ENCODE peak calls at places on chromosomes 6 and 20, in nine cellular contexts. T is transverse colon, B is upper lobe of left lung, A is sigmoid colon, H is HCT116, X is breast epithelium, N is stomach, G is spleen, Y is endothelial cell of umbilical vein. I is an unnamed sample. For H3K4me1, the result is how much of the 10 kb centered on the place peaks cover.

GRCh38 chr20:10864076-10864672 is 190.4 kb upstream of the JAG1 start:
- DNase-seq in T (peak), B (peak), A (no peak), G (no peak), X (no peak), Y (no peak), N (peak), H (peak), I (no peak)

GRCh38 chr6:36443951-36444428 is 1.2 kb downstream of the KCTD20 start:
- DNase-seq in T (no peak), B (no peak), G (no peak), N (no peak), X (no peak), H (peak), A (no peak), Y (peak), I (no peak)

GRCh38 chr6:167560673-167561569 is 236.0 kb downstream of the TTLL2 start:
- DNase-seq in A (peak), X (no peak), Y (no peak), B (peak), N (no peak), G (no peak), H (no peak), T (no peak), I (no peak)

GRCh38 chr6:166433096-166433495 is 50.4 kb upstream of the MPC1 start:
- DNase-seq in N (peak), H (no peak), B (no peak), X (no peak), A (no peak), Y (no peak), T (no peak), G (no peak), I (no peak)

GRCh38 chr6:167687035-167687720 is 139.5 kb upstream of the AFDN start:
- DNase-seq in Y (no peak), B (no peak), X (no peak), G (peak), H (no peak), N (no peak), T (no peak), A (no peak), I (no peak)

GRCh38 chr6:90369024-90369519 is 72.4 kb upstream of the BACH2 start:
- DNase-seq in B (no peak), Y (peak), X (peak), N (peak), H (peak), G (no peak), T (peak), A (peak), I (peak)

GRCh38 chr6:54267798-54268197 is 40.4 kb upstream of the TINAG start:
- DNase-seq in X (no peak), Y (peak), H (peak), B (no peak), A (no peak), N (no peak), G (no peak), T (peak), I (no peak)

GRCh38 chr6:35980991-35981645 is 43.3 kb downstream of the SLC26A8 start:
- DNase-seq in Y (no peak), G (no peak), N (no peak), A (no peak), X (no peak), H (no peak), B (no peak), T (no peak), I (no peak)

GRCh38 chr6:154071236-154071635 is 32.2 kb downstream of the OPRM1 start:
- DNase-seq in N (no peak), T (no peak), B (no peak), X (no peak), G (no peak), Y (no peak), A (no peak), H (no peak), I (no peak)

GRCh38 chr6:127384007-127384406 is 40.6 kb upstream of the ECHDC1 start:
- DNase-seq in G (no peak), Y (no peak), B (no peak), A (no peak), T (no peak), H (no peak), X (no peak), N (no peak), I (no peak)

DNA sequence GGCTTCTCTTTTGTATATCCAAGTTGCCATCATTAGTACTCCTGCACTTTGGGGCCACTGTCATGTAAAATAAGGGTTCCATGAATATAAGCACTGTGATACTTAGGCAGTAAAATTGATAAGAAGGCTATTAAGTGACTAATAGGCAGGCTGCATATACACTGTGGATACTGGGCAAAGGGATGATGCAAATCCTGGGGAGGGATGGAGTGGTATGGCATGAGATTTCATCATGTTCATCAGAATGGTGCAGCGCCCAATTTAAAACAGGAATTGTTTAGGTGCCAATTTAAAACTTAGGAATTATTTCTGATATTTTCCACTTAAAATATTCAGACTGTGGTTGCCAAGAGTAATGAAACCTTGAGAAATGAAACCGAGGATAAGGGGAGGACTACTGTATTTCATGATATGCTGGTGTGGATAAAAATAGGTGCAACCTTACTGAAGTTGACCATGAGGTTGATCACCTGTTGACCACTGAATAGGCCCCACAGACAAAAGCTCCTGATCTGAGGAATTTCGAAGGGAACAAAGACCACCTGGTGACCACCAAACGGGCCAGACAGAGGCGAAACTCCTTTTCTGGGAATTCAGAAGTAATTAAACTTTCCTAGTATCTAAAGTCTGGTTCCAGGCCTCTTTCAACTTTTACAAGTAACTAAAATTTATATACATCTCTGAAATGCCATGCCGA is 4.9 kb upstream of the TRIM39 start:
- DNase-seq in T (no peak), N (no peak), H (no peak), A (no peak), X (no peak), Y (no peak), G (no peak), B (no peak), I (no peak)
- TF ChIP-seq POLR2AphosphoS5 in T (no peak), N (no peak), H (no peak), A (no peak), X (no peak), Y (no peak), G (no peak), B (no peak), I (no peak)

GRCh38 chr6:12345694-12346058 is 55.5 kb downstream of the EDN1 start:
- DNase-seq in A (no peak), G (no peak), H (no peak), X (no peak), B (no peak), T (no peak), N (no peak), Y (no peak), I (no peak)

GRCh38 chr6:12344949-12345693 is 55.0 kb downstream of the EDN1 start:
- DNase-seq in B (no peak), X (no peak), T (no peak), H (no peak), N (no peak), Y (no peak), G (no peak), A (no peak), I (no peak)

GRCh38 chr6:12343122-12343439 is 52.9 kb downstream of the EDN1 start:
- DNase-seq in T (no peak), B (no peak), X (no peak), G (no peak), N (no peak), A (no peak), Y (no peak), H (no peak), I (no peak)

GRCh38 chr6:12342664-12343063 is 52.5 kb downstream of the EDN1 start:
- DNase-seq in X (no peak), Y (no peak), T (no peak), H (no peak), G (no peak), B (no peak), A (no peak), N (no peak), I (no peak)

DNA sequence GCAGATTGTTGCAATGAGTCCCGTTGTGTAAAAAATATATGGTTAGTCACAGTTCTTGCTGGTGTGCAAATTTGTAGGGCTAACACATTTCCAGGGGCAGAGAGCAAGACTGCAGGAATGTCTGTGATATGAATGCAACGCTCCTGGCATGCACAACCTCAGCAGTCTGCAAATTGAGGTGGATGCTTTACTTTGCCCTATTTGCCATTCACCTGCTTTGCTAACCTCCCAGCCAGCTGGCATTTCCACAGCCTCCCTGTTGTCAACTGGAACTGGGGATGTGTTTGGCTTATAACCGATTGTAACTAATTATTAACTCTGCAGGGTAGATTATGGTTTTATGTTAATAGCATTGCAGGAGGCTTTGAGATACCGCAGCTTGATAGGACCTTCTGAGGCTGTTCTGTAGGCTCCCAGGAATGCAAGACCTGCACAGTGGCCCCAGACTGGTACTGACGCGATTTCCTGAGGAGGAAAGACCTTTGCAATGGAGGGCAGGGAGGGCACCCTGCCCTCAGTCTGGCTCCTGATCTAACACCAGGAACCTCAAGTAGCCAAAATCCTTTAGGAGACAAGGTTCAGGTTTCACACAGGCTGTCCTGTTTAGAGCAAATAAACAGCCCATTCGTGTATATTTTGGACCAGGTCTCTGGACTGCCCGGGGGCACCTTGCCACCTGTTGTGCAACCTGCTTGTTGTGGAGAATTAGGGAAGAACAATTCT is 53.4 kb downstream of the EDN1 start:
- DNase-seq in N (peak), Y (peak), A (no peak), X (no peak), G (no peak), B (no peak), T (peak), H (no peak), I (no peak)
- H3K4me1 ChIP-seq in N (under half), Y (under half), A (under half), X (under half), G (under half), B (under half), T (under half), H (under half), I (under half)

DNA sequence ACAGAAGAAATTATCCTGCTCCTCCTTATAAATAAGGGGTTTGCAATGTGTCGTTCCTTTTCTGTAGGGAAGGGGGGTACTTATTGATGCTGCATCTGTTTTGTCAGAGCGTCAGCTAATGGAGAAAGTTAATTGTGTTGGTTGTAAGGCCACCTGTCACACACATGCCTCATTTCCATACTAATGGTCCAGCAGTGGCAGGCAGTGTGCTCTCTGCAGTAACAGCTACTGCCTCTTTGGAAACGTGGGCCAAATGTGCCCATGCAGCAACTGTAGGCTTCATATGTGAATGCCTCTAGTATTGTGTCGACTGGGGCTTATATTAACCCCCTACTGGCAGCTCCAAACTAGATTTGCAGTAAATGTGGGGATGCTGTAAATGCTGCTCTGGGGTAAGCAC is 56.3 kb upstream of the OLIG3 start:
- DNase-seq in H (no peak), N (no peak), T (no peak), X (no peak), A (no peak), Y (no peak), G (no peak), B (no peak), I (no peak)
- TF ChIP-seq POLR2AphosphoS5 in H (no peak), N (no peak), T (no peak), X (no peak), A (no peak), Y (no peak), G (no peak), B (no peak), I (no peak)

GRCh38 chr6:13427838-13428527 is 59.4 kb downstream of the GFOD1 start:
- DNase-seq in N (peak), X (no peak), H (no peak), T (peak), G (peak), A (no peak), B (peak), Y (peak), I (no peak)

GRCh38 chr6:13427346-13427745 is 60.1 kb downstream of the GFOD1 start:
- DNase-seq in T (no peak), N (no peak), H (no peak), X (no peak), A (no peak), Y (no peak), G (no peak), B (no peak), I (no peak)

GRCh38 chr6:13425971-13426931 is 61.1 kb downstream of the GFOD1 start:
- DNase-seq in B (peak), N (no peak), G (peak), H (no peak), X (peak), T (no peak), Y (no peak), A (no peak), I (no peak)

GRCh38 chr6:13423292-13423691 is 64.1 kb downstream of the GFOD1 start:
- DNase-seq in G (no peak), B (no peak), A (no peak), Y (no peak), T (no peak), H (no peak), N (no peak), X (no peak), I (no peak)

GRCh38 chr6:13425270-13425905 is 62.0 kb downstream of the GFOD1 start:
- DNase-seq in Y (no peak), T (no peak), B (no peak), X (no peak), N (no peak), A (peak), G (no peak), H (no peak), I (no peak)
- H3K4me1 ChIP-seq in Y (under half), T (under half), B (half or more), X (under half), N (under half), A (half or more), G (half or more), H (under half), I (under half)

DNA sequence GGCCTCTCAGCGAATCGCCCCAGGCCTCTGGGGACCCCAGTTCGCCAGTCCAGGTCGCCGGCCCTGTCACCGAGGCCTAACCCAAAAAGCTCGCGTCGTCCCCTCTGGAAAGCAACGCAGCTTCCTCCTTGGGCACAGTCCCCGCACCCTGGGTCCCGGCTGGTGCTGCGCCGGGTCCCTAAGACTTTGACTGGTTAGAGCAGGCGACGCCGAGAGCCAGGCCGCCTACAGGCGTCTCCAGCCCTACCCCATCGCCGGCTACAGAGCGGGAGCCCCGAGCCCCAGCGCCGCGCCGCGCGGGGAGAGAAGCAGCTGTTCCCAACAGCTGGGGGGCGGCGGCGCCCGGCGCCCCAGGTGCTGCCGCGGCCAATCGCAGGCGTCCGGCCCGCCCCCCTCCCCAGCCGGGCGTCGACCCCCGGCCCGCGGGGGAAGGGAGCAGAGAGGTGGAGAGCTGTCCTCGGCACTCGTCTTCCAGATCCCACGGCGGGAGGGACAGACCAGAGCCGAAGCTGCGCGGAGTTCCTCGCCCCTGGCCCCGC is 540 bp upstream of the RBM24 start:
- DNase-seq in G (peak), X (no peak), B (peak), T (peak), Y (no peak), H (no peak), N (peak), A (peak), I (no peak)
- TF ChIP-seq POLR2AphosphoS5 in G (no peak), X (no peak), B (no peak), T (no peak), Y (no peak), H (no peak), N (no peak), A (peak), I (peak)

GRCh38 chr20:4064118-4064962 is 49.0 kb upstream of the RNF24 start:
- DNase-seq in X (peak), T (peak), Y (peak), A (peak), G (peak), H (peak), N (peak), B (peak), I (no peak)
- H3K4me1 ChIP-seq in X (under half), T (under half), Y (under half), A (under half), G (half or more), H (under half), N (under half), B (half or more), I (under half)

GRCh38 chr20:62308102-62308822 is 5.5 kb downstream of the ADRM1 start:
- DNase-seq in H (no peak), Y (no peak), G (no peak), N (no peak), A (no peak), X (no peak), T (no peak), B (peak), I (no peak)
- TF ChIP-seq POLR2AphosphoS5 in H (no peak), Y (peak), G (peak), N (no peak), A (no peak), X (no peak), T (no peak), B (no peak), I (no peak)

DNA sequence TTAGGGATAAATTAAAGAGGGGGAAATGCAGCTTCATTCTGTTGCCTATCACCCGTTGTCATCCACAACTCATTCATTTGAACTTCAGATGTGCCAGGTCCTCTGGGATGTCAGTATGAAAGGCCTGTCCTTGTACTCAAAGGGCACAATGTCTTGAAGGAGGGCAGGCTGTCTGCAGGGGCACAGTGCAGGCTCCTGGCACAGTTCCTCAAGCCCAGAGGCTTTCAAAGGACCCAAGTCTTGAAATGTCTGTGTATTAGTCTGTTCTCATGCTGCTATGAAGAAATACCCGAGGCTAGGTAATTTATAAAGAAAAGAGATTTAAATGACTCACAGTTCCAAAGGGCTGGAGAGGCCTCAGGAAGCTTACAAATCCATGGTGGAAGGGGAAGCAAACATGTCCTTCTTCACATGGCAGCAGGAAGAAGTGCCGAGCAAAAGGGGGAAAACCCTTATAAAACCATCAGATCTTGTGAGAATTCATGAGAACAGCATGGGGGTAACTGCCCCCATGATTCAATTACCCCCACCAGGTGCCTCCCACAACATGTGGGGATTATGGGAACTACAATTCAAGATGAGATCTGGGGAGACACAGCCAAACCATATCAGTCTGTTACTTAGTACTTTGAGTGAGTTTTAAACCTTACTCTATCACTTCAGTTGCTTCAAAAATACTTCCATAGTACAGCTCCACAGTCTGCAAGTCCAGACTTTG is 9.4 kb downstream of the SNX9 start:
- DNase-seq in H (no peak), A (no peak), G (no peak), X (no peak), N (no peak), T (no peak), Y (no peak), B (no peak), I (no peak)
- H3K4me1 ChIP-seq in H (half or more), A (under half), G (under half), X (under half), N (under half), T (under half), Y (under half), B (under half), I (half or more)

DNA sequence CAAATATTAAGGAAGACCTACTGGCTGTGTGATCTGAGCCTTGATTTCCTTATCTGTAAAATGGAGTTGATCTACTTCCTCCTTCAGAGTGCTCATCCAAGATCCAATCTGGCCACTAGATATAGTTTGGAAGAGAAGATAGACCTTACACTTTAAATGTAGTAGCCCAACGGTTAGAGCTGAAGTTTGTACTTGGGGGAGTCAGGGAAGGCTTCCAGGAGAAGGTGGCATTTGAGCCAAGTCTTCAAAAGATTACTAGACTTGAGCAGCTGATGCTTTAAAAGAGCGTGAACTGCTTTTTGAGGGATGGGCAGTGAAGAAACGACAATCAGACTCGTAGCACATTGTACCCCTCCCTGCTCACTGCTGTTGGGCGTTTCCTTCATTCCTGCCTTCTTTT is 3.6 kb downstream of the LBP start:
- DNase-seq in N (no peak), X (no peak), A (no peak), H (no peak), B (no peak), G (no peak), Y (no peak), T (no peak), I (no peak)
- TF ChIP-seq POLR2AphosphoS5 in N (no peak), X (no peak), A (no peak), H (no peak), B (no peak), G (no peak), Y (no peak), T (no peak), I (no peak)

DNA sequence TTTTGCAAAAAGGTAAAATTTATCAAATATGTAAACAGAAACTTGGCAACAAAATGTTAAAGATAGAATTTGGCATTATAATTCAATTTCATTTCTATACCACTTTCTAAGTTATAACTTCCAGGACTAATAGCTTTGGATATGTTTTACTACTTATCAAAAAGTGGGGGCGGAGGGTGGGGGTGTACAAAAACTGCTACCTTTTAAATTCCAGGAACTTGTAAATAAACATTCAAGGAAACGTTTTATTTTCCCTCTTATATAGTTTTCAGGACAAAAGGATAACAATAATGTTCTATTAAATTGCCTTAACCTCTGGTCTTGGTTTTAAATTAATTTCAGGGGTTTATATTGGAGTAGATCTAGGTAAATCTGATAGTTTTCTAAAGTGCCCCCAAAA is 103.8 kb downstream of the DST start:
- DNase-seq in Y (no peak), H (no peak), B (no peak), N (no peak), G (no peak), T (no peak), A (no peak), X (no peak), I (no peak)
- H3K4me1 ChIP-seq in Y (under half), H (under half), B (under half), N (under half), G (under half), T (under half), A (under half), X (under half), I (under half)